ENCODE peak calls at places on chromosomes 5 and 9, in four cellular contexts. One of them, this sample, is unnamed. For H3K9me3, the result is how much of the 10 kb centered on the place peaks cover.

GRCh38 chr5:173940269-173940668 is 48.7 kb upstream of the C5orf47 start:
- DNase-seq in naive thymus-derived CD4-positive, alpha-beta T cell: no peak
- DNase-seq in CD4-positive, alpha-beta T cell: no peak
- DNase-seq in IMR-90: no peak
- DNase-seq in this sample: no peak

GRCh38 chr5:65672787-65673186 is 48.0 kb downstream of the SHLD3 start:
- DNase-seq in naive thymus-derived CD4-positive, alpha-beta T cell: no peak
- DNase-seq in CD4-positive, alpha-beta T cell: no peak
- DNase-seq in IMR-90: peak
- DNase-seq in this sample: no peak

GRCh38 chr9:76618762-76619161 is 145.5 kb upstream of the PCA3 start:
- DNase-seq in naive thymus-derived CD4-positive, alpha-beta T cell: no peak
- DNase-seq in CD4-positive, alpha-beta T cell: no peak
- DNase-seq in IMR-90: peak
- DNase-seq in this sample: no peak

GRCh38 chr5:195401-196160 is 4.3 kb downstream of the LRRC14B start:
- DNase-seq in naive thymus-derived CD4-positive, alpha-beta T cell: no peak
- DNase-seq in CD4-positive, alpha-beta T cell: no peak
- DNase-seq in IMR-90: no peak
- DNase-seq in this sample: no peak

GRCh38 chr5:133865113-133865512 is 103.3 kb downstream of the C5orf15 start:
- DNase-seq in naive thymus-derived CD4-positive, alpha-beta T cell: no peak
- DNase-seq in CD4-positive, alpha-beta T cell: no peak
- DNase-seq in IMR-90: no peak
- DNase-seq in this sample: no peak

GRCh38 chr9:130570200-130570599 is 9.2 kb upstream of the FUBP3 start:
- DNase-seq in naive thymus-derived CD4-positive, alpha-beta T cell: no peak
- DNase-seq in CD4-positive, alpha-beta T cell: no peak
- DNase-seq in IMR-90: peak
- DNase-seq in this sample: no peak

GRCh38 chr5:151596839-151597539 is 5.9 kb upstream of the FAT2 start:
- DNase-seq in naive thymus-derived CD4-positive, alpha-beta T cell: no peak
- DNase-seq in CD4-positive, alpha-beta T cell: no peak
- DNase-seq in IMR-90: no peak
- DNase-seq in this sample: no peak

GRCh38 chr5:175521313-175521833 is 43.0 kb downstream of the SFXN1 start:
- DNase-seq in naive thymus-derived CD4-positive, alpha-beta T cell: peak
- DNase-seq in CD4-positive, alpha-beta T cell: peak
- DNase-seq in IMR-90: no peak
- DNase-seq in this sample: no peak

GRCh38 chr9:2486988-2487387 is 134.6 kb upstream of the VLDLR start:
- DNase-seq in naive thymus-derived CD4-positive, alpha-beta T cell: no peak
- DNase-seq in CD4-positive, alpha-beta T cell: no peak
- DNase-seq in IMR-90: no peak
- DNase-seq in this sample: no peak

GRCh38 chr5:90802695-90803317 is 244.2 kb downstream of the ADGRV1 start:
- DNase-seq in naive thymus-derived CD4-positive, alpha-beta T cell: no peak
- DNase-seq in CD4-positive, alpha-beta T cell: no peak
- DNase-seq in IMR-90: peak
- DNase-seq in this sample: no peak

GRCh38 chr5:5271606-5272321 is 131.6 kb downstream of the ADAMTS16 start:
- DNase-seq in naive thymus-derived CD4-positive, alpha-beta T cell: no peak
- DNase-seq in CD4-positive, alpha-beta T cell: no peak
- DNase-seq in IMR-90: no peak
- DNase-seq in this sample: no peak

GRCh38 chr5:68593211-68593701 is 377.7 kb downstream of the PIK3R1 start:
- DNase-seq in naive thymus-derived CD4-positive, alpha-beta T cell: no peak
- DNase-seq in CD4-positive, alpha-beta T cell: no peak
- DNase-seq in IMR-90: no peak
- DNase-seq in this sample: no peak

GRCh38 chr5:10667431-10668057 is 93.5 kb downstream of the DAP start:
- DNase-seq in naive thymus-derived CD4-positive, alpha-beta T cell: no peak
- DNase-seq in CD4-positive, alpha-beta T cell: no peak
- DNase-seq in IMR-90: no peak
- DNase-seq in this sample: no peak

GRCh38 chr5:43066231-43066798 is 26.2 kb upstream of the ANXA2R start:
- DNase-seq in naive thymus-derived CD4-positive, alpha-beta T cell: peak
- DNase-seq in CD4-positive, alpha-beta T cell: peak
- DNase-seq in IMR-90: peak
- DNase-seq in this sample: peak

GRCh38 chr9:20940447-20941176 is 90.8 kb downstream of the HACD4 start:
- DNase-seq in naive thymus-derived CD4-positive, alpha-beta T cell: no peak
- DNase-seq in CD4-positive, alpha-beta T cell: no peak
- DNase-seq in IMR-90: peak
- DNase-seq in this sample: no peak

GRCh38 chr9:1768561-1768960 is 246.6 kb upstream of the SMARCA2 start:
- DNase-seq in naive thymus-derived CD4-positive, alpha-beta T cell: no peak
- DNase-seq in CD4-positive, alpha-beta T cell: no peak
- DNase-seq in IMR-90: no peak
- DNase-seq in this sample: no peak

GRCh38 chr9:30673132-30673531 is 1711.3 kb upstream of the ACO1 start:
- DNase-seq in naive thymus-derived CD4-positive, alpha-beta T cell: no peak
- DNase-seq in CD4-positive, alpha-beta T cell: no peak
- DNase-seq in IMR-90: no peak
- DNase-seq in this sample: no peak

GRCh38 chr5:61280205-61280604 is 51.9 kb upstream of the ZSWIM6 start:
- DNase-seq in naive thymus-derived CD4-positive, alpha-beta T cell: peak
- DNase-seq in CD4-positive, alpha-beta T cell: no peak
- DNase-seq in IMR-90: peak
- DNase-seq in this sample: no peak

GRCh38 chr5:56175465-56175864 is 57.7 kb downstream of the ANKRD55 start:
- DNase-seq in naive thymus-derived CD4-positive, alpha-beta T cell: no peak
- DNase-seq in CD4-positive, alpha-beta T cell: no peak
- DNase-seq in IMR-90: peak
- DNase-seq in this sample: peak

GRCh38 chr5:170389250-170389902 is at the start of gene KCNMB1:
- DNase-seq in naive thymus-derived CD4-positive, alpha-beta T cell: no peak
- DNase-seq in CD4-positive, alpha-beta T cell: no peak
- DNase-seq in IMR-90: no peak
- DNase-seq in this sample: no peak

GRCh38 chr5:140202078-140202477 is 27.1 kb downstream of the CYSTM1 start:
- DNase-seq in naive thymus-derived CD4-positive, alpha-beta T cell: no peak
- DNase-seq in CD4-positive, alpha-beta T cell: no peak
- DNase-seq in IMR-90: peak
- DNase-seq in this sample: no peak

GRCh38 chr9:21465138-21465537 is 17.0 kb downstream of the IFNE start:
- DNase-seq in naive thymus-derived CD4-positive, alpha-beta T cell: no peak
- DNase-seq in CD4-positive, alpha-beta T cell: no peak
- DNase-seq in IMR-90: no peak
- DNase-seq in this sample: no peak

GRCh38 chr5:39120052-39120420 is 45.8 kb upstream of the RICTOR start:
- DNase-seq in naive thymus-derived CD4-positive, alpha-beta T cell: no peak
- DNase-seq in CD4-positive, alpha-beta T cell: no peak
- DNase-seq in IMR-90: no peak
- DNase-seq in this sample: no peak

GRCh38 chr5:180274695-180275094 is 17.2 kb downstream of the MAPK9 start:
- DNase-seq in naive thymus-derived CD4-positive, alpha-beta T cell: no peak
- DNase-seq in CD4-positive, alpha-beta T cell: no peak
- DNase-seq in IMR-90: no peak
- DNase-seq in this sample: no peak

DNA sequence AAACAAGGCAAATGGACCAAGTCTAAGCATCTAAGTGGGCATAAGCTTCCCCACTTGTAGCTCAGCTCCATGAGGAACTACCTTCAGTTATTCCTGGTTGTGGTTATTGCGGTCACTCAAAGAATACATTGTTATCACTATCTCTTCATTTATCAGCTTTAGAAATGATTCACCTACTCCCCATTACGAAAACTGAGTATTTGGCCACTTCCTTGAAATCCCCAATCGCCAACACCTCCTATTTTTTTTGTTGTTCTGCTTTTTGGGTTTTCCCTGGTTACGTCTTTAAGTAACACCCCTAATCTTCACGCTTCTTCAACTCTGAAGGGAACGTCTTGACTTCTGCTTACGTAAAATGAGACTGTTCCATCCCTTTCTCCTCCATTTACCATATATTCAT is 20.7 kb downstream of the MAPK9 start:
- DNase-seq in naive thymus-derived CD4-positive, alpha-beta T cell: no peak
- DNase-seq in CD4-positive, alpha-beta T cell: no peak
- DNase-seq in IMR-90: no peak
- DNase-seq in this sample: no peak
- H3K9me3 ChIP-seq in naive thymus-derived CD4-positive, alpha-beta T cell: under half
- H3K9me3 ChIP-seq in CD4-positive, alpha-beta T cell: half or more
- H3K9me3 ChIP-seq in IMR-90: under half
- H3K9me3 ChIP-seq in this sample: under half

GRCh38 chr5:35881758-35882157 is 25.1 kb downstream of the IL7R start:
- DNase-seq in naive thymus-derived CD4-positive, alpha-beta T cell: no peak
- DNase-seq in CD4-positive, alpha-beta T cell: no peak
- DNase-seq in IMR-90: no peak
- DNase-seq in this sample: no peak
- H3K9me3 ChIP-seq in naive thymus-derived CD4-positive, alpha-beta T cell: under half
- H3K9me3 ChIP-seq in CD4-positive, alpha-beta T cell: under half
- H3K9me3 ChIP-seq in IMR-90: under half
- H3K9me3 ChIP-seq in this sample: under half

GRCh38 chr5:158658439-158659230 is 441.1 kb downstream of the EBF1 start:
- DNase-seq in naive thymus-derived CD4-positive, alpha-beta T cell: no peak
- DNase-seq in CD4-positive, alpha-beta T cell: no peak
- DNase-seq in IMR-90: peak
- DNase-seq in this sample: no peak

DNA sequence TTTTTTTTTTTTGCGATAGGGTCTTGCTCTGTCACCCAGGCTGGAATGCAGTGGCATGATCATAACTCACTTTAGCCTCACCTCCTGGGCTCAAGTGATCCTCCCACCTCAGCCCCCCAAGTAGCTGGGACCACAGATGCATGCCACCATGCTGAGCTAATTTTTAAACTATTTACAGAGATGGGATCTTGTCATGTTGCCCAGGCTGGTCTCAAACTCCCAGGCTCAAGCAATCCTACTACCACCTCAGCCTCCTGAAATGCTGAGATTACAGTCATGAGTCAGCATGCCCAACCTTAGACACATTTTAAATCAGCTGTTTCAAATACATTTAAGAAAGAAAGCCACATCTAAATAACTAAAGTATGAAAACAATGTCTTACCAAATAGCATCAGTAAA is 439.0 kb downstream of the EBF1 start:
- DNase-seq in naive thymus-derived CD4-positive, alpha-beta T cell: no peak
- DNase-seq in CD4-positive, alpha-beta T cell: no peak
- DNase-seq in IMR-90: no peak
- DNase-seq in this sample: no peak
- H3K9me3 ChIP-seq in naive thymus-derived CD4-positive, alpha-beta T cell: under half
- H3K9me3 ChIP-seq in CD4-positive, alpha-beta T cell: under half
- H3K9me3 ChIP-seq in IMR-90: under half
- H3K9me3 ChIP-seq in this sample: under half

GRCh38 chr5:110288766-110289165 is 437.7 kb downstream of the TMEM232 start:
- DNase-seq in naive thymus-derived CD4-positive, alpha-beta T cell: no peak
- DNase-seq in CD4-positive, alpha-beta T cell: no peak
- DNase-seq in IMR-90: no peak
- DNase-seq in this sample: no peak

DNA sequence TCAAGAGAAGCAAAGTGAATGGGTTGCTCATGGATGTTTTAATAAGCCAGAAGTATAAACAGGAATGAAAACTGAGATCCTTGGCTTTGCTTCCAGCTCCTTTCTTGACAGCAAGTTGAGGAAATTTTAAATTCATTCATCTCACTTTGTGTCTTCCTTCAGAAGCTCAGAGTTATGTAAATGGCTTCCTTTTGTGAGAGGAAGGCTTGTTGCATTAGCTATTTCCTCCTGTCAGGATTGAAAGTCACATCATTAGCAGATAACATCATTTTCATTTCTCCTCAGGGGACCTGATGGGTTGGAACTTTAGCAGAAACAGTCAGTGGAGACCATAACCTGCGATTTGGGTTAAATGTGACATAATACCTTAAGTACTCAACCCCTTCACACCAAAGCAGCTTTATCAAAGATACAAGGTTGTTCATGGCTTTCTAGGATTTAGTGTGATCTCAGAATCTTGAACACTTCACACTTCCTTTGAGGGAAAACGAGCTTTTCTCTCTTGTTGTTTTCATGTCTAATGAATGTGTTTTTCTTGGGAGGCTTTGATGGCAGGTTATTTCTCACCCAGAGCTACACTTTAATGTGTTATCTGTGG is 437.2 kb downstream of the TMEM232 start:
- DNase-seq in naive thymus-derived CD4-positive, alpha-beta T cell: no peak
- DNase-seq in CD4-positive, alpha-beta T cell: no peak
- DNase-seq in IMR-90: no peak
- DNase-seq in this sample: no peak
- H3K9me3 ChIP-seq in naive thymus-derived CD4-positive, alpha-beta T cell: under half
- H3K9me3 ChIP-seq in CD4-positive, alpha-beta T cell: under half
- H3K9me3 ChIP-seq in IMR-90: under half
- H3K9me3 ChIP-seq in this sample: under half

GRCh38 chr5:179122411-179123108 is 62.4 kb downstream of the ZNF354C start:
- DNase-seq in naive thymus-derived CD4-positive, alpha-beta T cell: no peak
- DNase-seq in CD4-positive, alpha-beta T cell: no peak
- DNase-seq in IMR-90: no peak
- DNase-seq in this sample: no peak
- H3K9me3 ChIP-seq in naive thymus-derived CD4-positive, alpha-beta T cell: under half
- H3K9me3 ChIP-seq in CD4-positive, alpha-beta T cell: under half
- H3K9me3 ChIP-seq in IMR-90: under half
- H3K9me3 ChIP-seq in this sample: under half

DNA sequence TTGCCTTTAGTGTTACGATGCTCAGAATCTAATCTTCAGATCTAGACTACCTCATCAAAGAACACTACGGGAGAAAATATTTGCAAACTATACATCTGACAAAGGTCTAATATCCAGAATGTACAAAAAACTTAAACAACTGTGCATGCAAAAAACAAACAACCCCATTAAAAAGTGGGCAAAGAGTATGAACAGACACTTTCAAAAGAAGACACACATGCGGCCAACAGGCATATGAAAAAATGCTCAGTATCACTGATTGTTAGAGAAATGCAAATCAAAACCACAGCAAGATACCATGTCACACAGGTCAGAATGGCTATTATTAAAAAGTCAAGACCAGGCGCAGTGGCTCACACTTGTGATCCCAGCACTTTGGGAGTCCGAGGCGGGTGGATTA is 31.0 kb upstream of the MEGF9 start:
- DNase-seq in naive thymus-derived CD4-positive, alpha-beta T cell: no peak
- DNase-seq in CD4-positive, alpha-beta T cell: no peak
- DNase-seq in IMR-90: no peak
- DNase-seq in this sample: no peak
- H3K9me3 ChIP-seq in naive thymus-derived CD4-positive, alpha-beta T cell: under half
- H3K9me3 ChIP-seq in CD4-positive, alpha-beta T cell: under half
- H3K9me3 ChIP-seq in IMR-90: under half
- H3K9me3 ChIP-seq in this sample: under half